ENCODE peak calls at places on chromosomes 11 and 22, in five cellular contexts. One of them, this sample, is unnamed.
A peak's percentile ranks its signal among the peaks of the same experiment; 100 is the strongest.

GRCh38 chr11:19220903-19221682 is 19.3 kb upstream of the CSRP3 start:
- DNase-seq in trophoblast cell: peak; percentile 14
- DNase-seq in IMR-90: no peak
- DNase-seq in H9: no peak
- DNase-seq in H1: no peak
- DNase-seq in this sample: no peak

GRCh38 chr22:30887861-30888260 is 80.7 kb downstream of the MORC2 start:
- DNase-seq in IMR-90: no peak
- DNase-seq in trophoblast cell: no peak
- DNase-seq in H1: no peak
- DNase-seq in H9: peak; percentile 4
- DNase-seq in this sample: no peak

GRCh38 chr11:13965337-13965736 is 2.8 kb downstream of the SPON1 start:
- DNase-seq in H9: peak; percentile 34
- DNase-seq in trophoblast cell: no peak
- DNase-seq in H1: no peak
- DNase-seq in IMR-90: no peak
- DNase-seq in this sample: no peak

GRCh38 chr11:76835928-76836612 is 24.6 kb upstream of the ACER3 start:
- DNase-seq in H1: no peak
- DNase-seq in trophoblast cell: no peak
- DNase-seq in H9: no peak
- DNase-seq in IMR-90: peak; percentile 68
- DNase-seq in this sample: no peak

GRCh38 chr22:49075150-49075549 is 752.5 kb downstream of the BRD1 start:
- DNase-seq in H9: no peak
- DNase-seq in trophoblast cell: no peak
- DNase-seq in IMR-90: no peak
- DNase-seq in H1: no peak
- DNase-seq in this sample: no peak

GRCh38 chr11:96554236-96554635 is 164.4 kb downstream of the JRKL start:
- DNase-seq in H1: no peak
- DNase-seq in trophoblast cell: no peak
- DNase-seq in H9: no peak
- DNase-seq in IMR-90: no peak
- DNase-seq in this sample: no peak

GRCh38 chr22:43128928-43129424 is 14.2 kb downstream of the MCAT start:
- DNase-seq in H9: no peak
- DNase-seq in IMR-90: no peak
- DNase-seq in H1: no peak
- DNase-seq in trophoblast cell: no peak
- DNase-seq in this sample: no peak

GRCh38 chr22:41682033-41682807 is 6.4 kb downstream of the SNU13 start:
- DNase-seq in H1: no peak
- DNase-seq in trophoblast cell: peak; percentile 93
- DNase-seq in IMR-90: peak; percentile 88
- DNase-seq in H9: peak; percentile 86
- DNase-seq in this sample: peak; percentile 66

GRCh38 chr22:25448435-25449051 is 115.9 kb upstream of the GRK3 start:
- DNase-seq in H9: no peak
- DNase-seq in IMR-90: peak; percentile 47
- DNase-seq in H1: no peak
- DNase-seq in trophoblast cell: no peak
- DNase-seq in this sample: no peak
- H4K91ac ChIP-seq in H9: no peak overlapping the region
- H4K91ac ChIP-seq in IMR-90: peak overlapping the region; percentile 29
- H4K91ac ChIP-seq in H1: no peak overlapping the region
- H4K91ac ChIP-seq in trophoblast cell: peak overlapping the region; percentile 51
- H4K91ac ChIP-seq in this sample: no peak overlapping the region

GRCh38 chr22:19431641-19432091 is at the start of gene HIRA:
- DNase-seq in H1: no peak
- DNase-seq in IMR-90: peak; percentile 66
- DNase-seq in trophoblast cell: peak; percentile 71
- DNase-seq in H9: peak; percentile 72
- DNase-seq in this sample: peak; percentile 86
- H2BK120ac ChIP-seq in H1: peak within 1 kb of the TSS; percentile 45
- H2BK120ac ChIP-seq in IMR-90: peak within 1 kb of the TSS; percentile 71
- H2BK120ac ChIP-seq in trophoblast cell: peak within 1 kb of the TSS; percentile 67
- H2BK120ac ChIP-seq in H9: no peak within 1 kb of the TSS
- H2BK120ac ChIP-seq in this sample: peak within 1 kb of the TSS; percentile 0

DNA sequence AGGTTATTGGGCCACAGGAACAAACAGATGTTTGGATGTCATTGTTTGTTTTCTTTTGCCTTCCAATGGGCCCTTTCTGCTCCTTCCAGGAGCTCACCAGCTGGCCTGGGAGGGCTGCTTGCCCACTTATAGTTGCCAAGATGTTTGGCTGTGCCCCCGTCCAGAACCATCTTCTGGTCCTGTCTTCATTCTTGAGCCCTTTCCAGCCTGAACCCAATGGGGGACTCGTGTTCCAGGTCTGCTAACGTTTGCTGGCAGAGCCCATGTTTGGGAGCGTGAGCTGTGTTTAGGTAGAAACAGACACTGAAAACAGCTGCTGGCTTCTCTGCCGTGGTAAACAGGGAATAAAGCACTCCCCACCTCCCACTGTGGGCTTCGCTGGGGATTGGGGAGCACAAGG is 83.2 kb upstream of the SYT13 start:
- DNase-seq in trophoblast cell: no peak
- DNase-seq in H9: no peak
- DNase-seq in H1: no peak
- DNase-seq in IMR-90: no peak
- DNase-seq in this sample: no peak
- H4K91ac ChIP-seq in trophoblast cell: no peak overlapping the region
- H4K91ac ChIP-seq in H9: no peak overlapping the region
- H4K91ac ChIP-seq in H1: no peak overlapping the region
- H4K91ac ChIP-seq in IMR-90: no peak overlapping the region
- H4K91ac ChIP-seq in this sample: no peak overlapping the region

GRCh38 chr11:10654211-10655150 is 39.1 kb downstream of the IRAG1 start:
- DNase-seq in IMR-90: peak; percentile 67
- DNase-seq in H1: no peak
- DNase-seq in H9: no peak
- DNase-seq in trophoblast cell: peak; percentile 37
- DNase-seq in this sample: peak; percentile 32

GRCh38 chr11:10650166-10650565 is 43.4 kb downstream of the IRAG1 start:
- DNase-seq in trophoblast cell: no peak
- DNase-seq in IMR-90: no peak
- DNase-seq in H1: no peak
- DNase-seq in H9: no peak
- DNase-seq in this sample: no peak

GRCh38 chr11:10653242-10653641 is 40.3 kb downstream of the IRAG1 start:
- DNase-seq in IMR-90: no peak
- DNase-seq in trophoblast cell: no peak
- DNase-seq in H9: no peak
- DNase-seq in H1: no peak
- DNase-seq in this sample: no peak

GRCh38 chr11:10650630-10651029 is 42.9 kb downstream of the IRAG1 start:
- DNase-seq in H1: no peak
- DNase-seq in trophoblast cell: no peak
- DNase-seq in H9: no peak
- DNase-seq in IMR-90: no peak
- DNase-seq in this sample: no peak

DNA sequence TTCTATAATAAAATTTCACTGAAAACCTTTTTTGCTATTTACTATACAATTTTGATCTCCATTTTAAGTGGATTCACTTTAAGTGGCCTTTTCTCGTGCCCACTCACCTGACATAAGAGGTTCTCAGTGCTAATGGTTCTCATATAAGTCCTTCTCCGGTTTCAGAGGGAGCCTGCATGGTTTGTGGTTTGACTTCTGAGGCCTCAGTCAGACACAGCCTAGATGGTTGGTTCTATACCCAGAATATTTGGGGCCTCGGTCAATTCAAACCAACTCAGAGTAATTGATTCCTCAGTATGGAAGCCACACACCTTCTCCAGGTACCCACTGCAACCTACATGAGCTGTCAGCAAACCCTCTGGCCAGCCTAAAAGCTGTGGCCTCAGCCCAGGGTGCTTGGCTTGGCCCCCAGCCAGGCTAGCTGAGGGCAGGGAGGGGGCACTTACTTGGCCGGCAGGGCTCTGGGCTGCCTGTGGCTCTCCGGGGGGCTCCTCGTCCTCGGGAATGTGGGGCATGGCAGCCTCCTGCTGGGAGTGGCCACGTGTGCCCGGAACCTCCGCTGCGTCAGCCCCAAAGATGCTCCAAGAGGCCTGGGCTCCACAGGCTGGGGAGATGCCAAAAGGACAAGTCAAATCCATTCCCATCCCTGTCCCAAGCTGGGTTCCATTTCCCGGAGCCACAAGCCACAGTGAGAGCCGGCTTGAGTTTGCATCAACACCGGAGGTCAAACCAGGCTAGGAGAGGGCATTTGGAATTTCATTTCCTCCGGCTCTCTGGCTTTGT is 41.8 kb downstream of the IRAG1 start:
- DNase-seq in H9: no peak
- DNase-seq in H1: no peak
- DNase-seq in IMR-90: no peak
- DNase-seq in trophoblast cell: no peak
- DNase-seq in this sample: no peak
- H2BK120ac ChIP-seq in H9: no peak overlapping the region
- H2BK120ac ChIP-seq in H1: no peak overlapping the region
- H2BK120ac ChIP-seq in IMR-90: peak overlapping the region; percentile 2
- H2BK120ac ChIP-seq in trophoblast cell: no peak overlapping the region
- H2BK120ac ChIP-seq in this sample: no peak overlapping the region

GRCh38 chr11:75518204-75518549 is 7.6 kb downstream of the GDPD5 start:
- DNase-seq in H1: no peak
- DNase-seq in IMR-90: no peak
- DNase-seq in H9: no peak
- DNase-seq in trophoblast cell: no peak
- DNase-seq in this sample: no peak

GRCh38 chr11:75523189-75523588 is 2.6 kb downstream of the GDPD5 start:
- DNase-seq in H9: no peak
- DNase-seq in trophoblast cell: no peak
- DNase-seq in IMR-90: no peak
- DNase-seq in H1: no peak
- DNase-seq in this sample: no peak

GRCh38 chr11:75522645-75523044 is 3.1 kb downstream of the GDPD5 start:
- DNase-seq in trophoblast cell: no peak
- DNase-seq in H1: no peak
- DNase-seq in H9: no peak
- DNase-seq in IMR-90: no peak
- DNase-seq in this sample: no peak

GRCh38 chr11:75518771-75519653 is 6.7 kb downstream of the GDPD5 start:
- DNase-seq in H9: no peak
- DNase-seq in trophoblast cell: no peak
- DNase-seq in H1: no peak
- DNase-seq in IMR-90: no peak
- DNase-seq in this sample: peak; percentile 29

DNA sequence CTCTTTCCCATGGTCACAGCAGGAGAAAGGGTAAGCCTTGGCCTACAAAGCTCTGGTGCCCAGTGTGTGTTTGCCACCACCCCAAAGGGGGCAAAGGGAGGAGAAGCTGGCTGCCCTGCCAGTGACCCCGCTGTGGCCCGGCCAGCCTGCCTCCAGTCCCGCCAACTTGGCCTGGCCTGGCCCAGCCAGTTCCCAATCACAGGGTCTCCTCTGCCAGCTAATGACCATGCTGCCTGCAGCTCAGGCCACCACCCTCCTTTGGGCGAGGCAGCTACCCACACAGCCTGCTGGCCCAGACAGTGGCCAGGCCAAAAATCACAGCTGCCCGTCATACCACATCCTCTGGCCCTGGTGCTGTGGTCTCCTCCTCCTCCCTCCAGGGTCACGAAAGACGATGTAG is 5.1 kb downstream of the GDPD5 start:
- DNase-seq in IMR-90: no peak
- DNase-seq in H9: no peak
- DNase-seq in H1: no peak
- DNase-seq in trophoblast cell: no peak
- DNase-seq in this sample: no peak
- H4K91ac ChIP-seq in IMR-90: no peak overlapping the region
- H4K91ac ChIP-seq in H9: no peak overlapping the region
- H4K91ac ChIP-seq in H1: no peak overlapping the region
- H4K91ac ChIP-seq in trophoblast cell: no peak overlapping the region
- H4K91ac ChIP-seq in this sample: no peak overlapping the region